ENCODE peak calls at places on chromosomes 11 and 22, in six cellular contexts. I is K562, E is endothelial cell of umbilical vein, S is H1, Q is HepG2, R is GM12878. H is an unnamed sample.

GRCh38 chr22:37300551-37301017 is 18.3 kb downstream of the CYTH4 start:
- DNase-seq in I (no peak), E (no peak), S (no peak), Q (no peak), R (no peak), H (no peak)

GRCh38 chr11:34332524-34332923 is 25.3 kb downstream of the ABTB2 start:
- DNase-seq in I (no peak), E (no peak), S (no peak), Q (peak; percentile 80), R (no peak), H (no peak)

GRCh38 chr11:46336781-46337180 is 10.5 kb upstream of the DGKZ start:
- DNase-seq in I (peak; percentile 70), E (no peak), S (no peak), Q (no peak), R (no peak), H (no peak)

GRCh38 chr11:18106688-18107087 is 806 bp upstream of the SAAL1 start:
- DNase-seq in I (no peak), E (peak; percentile 6), S (no peak), Q (no peak), R (no peak), H (no peak)

GRCh38 chr11:93490996-93491618 is 52.1 kb downstream of the SMCO4 start:
- DNase-seq in I (no peak), E (no peak), S (no peak), Q (no peak), R (no peak), H (no peak)

GRCh38 chr11:20611892-20612291 is 12.5 kb downstream of the SLC6A5 start:
- DNase-seq in I (no peak), E (no peak), S (no peak), Q (peak; percentile 25), R (no peak), H (no peak)

GRCh38 chr11:85694385-85694980 is 8.5 kb upstream of the CCDC89 start:
- DNase-seq in I (no peak), E (peak; percentile 66), S (no peak), Q (peak; percentile 20), R (no peak), H (peak; percentile 18)

GRCh38 chr11:64100345-64100744 is 64.6 kb downstream of the FLRT1 start:
- DNase-seq in I (peak; percentile 61), E (no peak), S (no peak), Q (no peak), R (no peak), H (no peak)

GRCh38 chr11:44007746-44008501 is 39.9 kb upstream of the ACCSL start:
- DNase-seq in I (no peak), E (no peak), S (peak; percentile 32), Q (no peak), R (no peak), H (no peak)

GRCh38 chr11:14872032-14872431 is 20.0 kb downstream of the CYP2R1 start:
- DNase-seq in I (no peak), E (no peak), S (no peak), Q (no peak), R (no peak), H (no peak)

GRCh38 chr22:46042786-46043185 is 65.8 kb upstream of the WNT7B start:
- DNase-seq in I (no peak), E (no peak), S (no peak), Q (no peak), R (no peak), H (no peak)

GRCh38 chr22:49756201-49756600 is 71.5 kb downstream of the BRD1 start:
- DNase-seq in I (no peak), E (no peak), S (no peak), Q (no peak), R (no peak), H (no peak)

GRCh38 chr11:35289821-35290220 is 129.5 kb downstream of the SLC1A2 start:
- DNase-seq in I (no peak), E (peak; percentile 48), S (no peak), Q (no peak), R (no peak), H (no peak)

GRCh38 chr11:88301478-88302140 is 35.9 kb downstream of the CTSC start:
- DNase-seq in I (no peak), E (no peak), S (no peak), Q (no peak), R (peak; percentile 85), H (no peak)

GRCh38 chr22:41557401-41558240 is 3.2 kb upstream of the CSDC2 start:
- DNase-seq in I (peak; percentile 53), E (peak; percentile 64), S (peak; percentile 58), Q (peak; percentile 70), R (no peak), H (no peak)

GRCh38 chr11:112292785-112293407 is 32.2 kb upstream of the PLET1 start:
- DNase-seq in I (no peak), E (peak; percentile 76), S (no peak), Q (no peak), R (no peak), H (no peak)

GRCh38 chr11:104907521-104908185 is 9.4 kb upstream of the CASP12 start:
- DNase-seq in I (no peak), E (no peak), S (no peak), Q (no peak), R (no peak), H (no peak)

GRCh38 chr11:45489281-45489906 is 176.0 kb downstream of the CHST1 start:
- DNase-seq in I (no peak), E (no peak), S (no peak), Q (no peak), R (no peak), H (no peak)

GRCh38 chr11:13015753-13016152 is 6.6 kb downstream of the RASSF10 start:
- DNase-seq in I (no peak), E (no peak), S (no peak), Q (no peak), R (no peak), H (no peak)

GRCh38 chr11:95991545-95991944 is 67.6 kb upstream of the MTMR2 start:
- DNase-seq in I (no peak), E (no peak), S (no peak), Q (no peak), R (no peak), H (no peak)

GRCh38 chr11:20089796-20090653 is 70.2 kb downstream of the DBX1 start:
- DNase-seq in I (peak; percentile 47), E (peak; percentile 76), S (no peak), Q (peak; percentile 32), R (no peak), H (no peak)

GRCh38 chr11:66044757-66045156 is 4.2 kb downstream of the GAL3ST3 start:
- DNase-seq in I (no peak), E (no peak), S (no peak), Q (no peak), R (no peak), H (no peak)

GRCh38 chr22:34414467-34415440 is 494.5 kb upstream of the LARGE1 start:
- DNase-seq in I (peak; percentile 14), E (no peak), S (peak; percentile 77), Q (peak; percentile 84), R (peak; percentile 39), H (peak; percentile 4)

GRCh38 chr11:15523576-15523975 is 408.9 kb downstream of the INSC start:
- DNase-seq in I (no peak), E (no peak), S (no peak), Q (no peak), R (no peak), H (no peak)

GRCh38 chr11:8934735-8935478 is 2.2 kb upstream of the C11orf16 start:
- DNase-seq in I (no peak), E (no peak), S (no peak), Q (peak; percentile 18), R (no peak), H (peak; percentile 53)

GRCh38 chr11:45209904-45210699 is 63.7 kb downstream of the PRDM11 start:
- DNase-seq in I (no peak), E (peak; percentile 76), S (peak; percentile 70), Q (no peak), R (no peak), H (no peak)

GRCh38 chr22:40055143-40055926 is 60.6 kb downstream of the FAM83F start:
- DNase-seq in I (peak; percentile 20), E (peak; percentile 37), S (no peak), Q (no peak), R (peak; percentile 40), H (no peak)

GRCh38 chr22:42925598-42925997 is 68.5 kb upstream of the ARFGAP3 start:
- DNase-seq in I (no peak), E (no peak), S (no peak), Q (no peak), R (no peak), H (no peak)

GRCh38 chr22:20089977-20090729 is 10.1 kb downstream of the DGCR8 start:
- DNase-seq in I (no peak), E (no peak), S (no peak), Q (no peak), R (no peak), H (no peak)

GRCh38 chr11:62857541-62857982 is 18.2 kb upstream of the WDR74 start:
- DNase-seq in I (no peak), E (no peak), S (no peak), Q (no peak), R (no peak), H (no peak)

GRCh38 chr22:16956290-16956689 is 51.7 kb downstream of the GAB4 start:
- DNase-seq in I (no peak), E (no peak), S (peak; percentile 20), Q (no peak), R (no peak), H (no peak)

GRCh38 chr22:28316014-28316413 is 363.6 kb downstream of the TTC28 start:
- DNase-seq in I (peak; percentile 3), E (peak; percentile 57), S (no peak), Q (peak; percentile 21), R (no peak), H (no peak)

GRCh38 chr11:69704508-69705245 is 855 bp upstream of the FGF19 start:
- DNase-seq in I (peak; percentile 76), E (no peak), S (peak; percentile 96), Q (no peak), R (no peak), H (no peak)
- TF ChIP-seq EZH2 in I (no peak), E (peak; percentile 46), S (no peak), Q (no peak), R (no peak), H (no peak)

DNA sequence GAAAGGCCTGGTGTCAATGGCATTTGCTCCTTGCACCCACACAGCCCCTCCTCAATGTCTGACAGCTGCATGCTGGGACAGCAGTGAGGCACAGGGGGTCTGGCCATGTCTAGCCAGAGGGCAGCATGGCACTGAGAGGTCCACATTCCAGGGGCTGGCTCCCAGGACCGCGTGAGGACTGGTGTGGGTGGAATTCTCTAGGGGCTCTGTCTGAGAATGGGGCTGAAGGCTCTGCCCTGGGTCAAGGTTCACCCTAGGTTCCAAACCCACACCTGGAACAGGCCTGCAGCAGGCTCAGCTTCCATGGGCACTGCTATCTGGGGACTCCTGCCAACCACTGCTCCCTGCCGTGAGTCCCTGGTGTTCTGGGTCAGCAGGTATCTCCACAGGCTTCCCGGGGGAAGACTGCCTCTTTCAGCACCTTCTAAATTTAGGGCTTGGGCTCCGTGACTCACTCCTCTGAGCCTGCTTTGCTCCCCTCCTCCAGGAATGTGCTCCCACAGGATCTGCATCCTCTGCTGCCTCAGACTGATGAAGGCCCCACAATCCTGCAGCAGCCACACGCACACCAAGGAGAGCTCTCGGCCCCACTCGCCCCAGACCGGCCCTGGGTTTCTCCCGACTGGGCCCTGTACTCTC is 4.2 kb downstream of the STARD10 start:
- DNase-seq in I (no peak), E (no peak), S (no peak), Q (no peak), R (no peak), H (no peak)
- H3K27ac ChIP-seq in I (no peak overlapping the region), E (no peak overlapping the region), S (no peak overlapping the region), Q (peak overlapping the region; percentile 53), R (no peak overlapping the region), H (peak overlapping the region; percentile 18)

GRCh38 chr11:76329084-76329648 is 51.8 kb downstream of the THAP12 start:
- DNase-seq in I (no peak), E (no peak), S (peak; percentile 45), Q (peak; percentile 90), R (no peak), H (peak; percentile 3)
- TF ChIP-seq MAX in I (no peak), E (no peak), S (no peak), Q (peak; percentile 32), R (no peak), H (no peak)

GRCh38 chr11:132263231-132263630 is 892.8 kb downstream of the NTM start:
- DNase-seq in I (no peak), E (no peak), S (no peak), Q (no peak), R (no peak), H (no peak)
- TF ChIP-seq EZH2 in I (no peak), E (no peak), S (no peak), Q (no peak), R (no peak), H (no peak)

H was measured in HCT116.